ENCODE peak calls at places on chromosomes 4 and X, in eight cellular contexts. K is retina; X is activated CD4-positive, alpha-beta T cell treated with anti-CD3 and anti-CD28 coated beads for 24 hours; R is activated T-helper 1 cell treated with anti-CD3 and anti-CD28 coated beads, Interleukin-2, amount 50 U/mL, for 16 hours; Q is activated CD8-positive, alpha-beta memory T cell treated with anti-CD3 and anti-CD28 coated beads for 48 hours; N is WTC11; S is T-helper 22 cell; A is EL. E is an unnamed sample.

GRCh38 chr4:143482753-143483362 is 30.6 kb upstream of the SMARCA5 start:
- DNase-seq in A (peak), X (no peak), Q (no peak), K (no peak), N (no peak), R (no peak), S (no peak), E (peak)

GRCh38 chrX:107542500-107542899 is 85.8 kb upstream of the PRPS1 start:
- DNase-seq in A (no peak), R (no peak), Q (no peak), N (peak), S (no peak), K (peak), X (no peak), E (no peak)

GRCh38 chr4:73573794-73574528 is 46.3 kb downstream of the RASSF6 start:
- DNase-seq in K (peak), X (no peak), S (no peak), Q (no peak), N (peak), R (no peak), A (peak), E (peak)

GRCh38 chr4:54837576-54838140 is 179.9 kb downstream of the KIT start:
- DNase-seq in K (no peak), A (peak), Q (no peak), N (no peak), R (no peak), S (no peak), X (no peak), E (no peak)

GRCh38 chr4:27141530-27141929 is 280.9 kb downstream of the STIM2 start:
- DNase-seq in K (no peak), N (no peak), X (no peak), A (no peak), Q (no peak), S (no peak), R (no peak), E (no peak)

GRCh38 chr4:62225972-62226371 is 1025.8 kb downstream of the ADGRL3 start:
- DNase-seq in X (no peak), A (no peak), K (no peak), R (no peak), N (no peak), Q (no peak), S (no peak), E (no peak)

GRCh38 chrX:67614414-67614813 is 70.6 kb downstream of the AR start:
- DNase-seq in K (no peak), Q (no peak), X (no peak), R (no peak), N (no peak), S (no peak), A (peak), E (peak)

GRCh38 chr4:88283661-88284377 is 542 bp downstream of the PPM1K start:
- DNase-seq in X (peak), A (peak), S (peak), Q (peak), N (peak), K (peak), R (peak), E (no peak)

GRCh38 chrX:15946783-15947550 is 92.4 kb upstream of the AP1S2 start:
- DNase-seq in Q (no peak), S (no peak), X (no peak), K (no peak), R (no peak), N (no peak), A (peak), E (no peak)

GRCh38 chr4:184344899-184345572 is 127.4 kb upstream of the ENPP6 start:
- DNase-seq in K (no peak), A (no peak), R (no peak), X (no peak), S (no peak), N (no peak), Q (no peak), E (no peak)

GRCh38 chrX:12824944-12825343 is 33.7 kb downstream of the PRPS2 start:
- DNase-seq in Q (no peak), A (no peak), N (no peak), K (no peak), X (no peak), R (no peak), S (no peak), E (no peak)

GRCh38 chr4:48334900-48335384 is 6.4 kb upstream of the SLAIN2 start:
- DNase-seq in S (no peak), Q (no peak), A (no peak), X (no peak), K (no peak), N (no peak), R (no peak), E (no peak)

GRCh38 chr4:67234296-67234695 is 311.0 kb downstream of the CENPC start:
- DNase-seq in K (no peak), Q (no peak), S (no peak), R (no peak), X (no peak), A (peak), N (no peak), E (no peak)

GRCh38 chrX:133544105-133544504 is 128.8 kb upstream of the GPC4 start:
- DNase-seq in X (no peak), A (no peak), K (no peak), Q (no peak), S (no peak), R (no peak), N (no peak), E (no peak)

GRCh38 chr4:6128221-6128871 is 72.0 kb downstream of the JAKMIP1 start:
- DNase-seq in S (no peak), X (no peak), K (peak), N (no peak), A (no peak), R (no peak), Q (no peak), E (no peak)

GRCh38 chr4:89121711-89122387 is 10.5 kb downstream of the TIGD2 start:
- DNase-seq in K (no peak), Q (no peak), A (no peak), X (no peak), N (no peak), R (no peak), S (no peak), E (no peak)

GRCh38 chrX:132592880-132593279 is 104.0 kb upstream of the MBNL3 start:
- DNase-seq in K (peak), S (no peak), X (no peak), A (no peak), Q (no peak), N (peak), R (no peak), E (no peak)

GRCh38 chr4:160044693-160045092 is 941.8 kb downstream of the RAPGEF2 start:
- DNase-seq in Q (no peak), A (no peak), S (no peak), R (no peak), K (no peak), X (no peak), N (no peak), E (no peak)

GRCh38 chr4:10647811-10648210 is 36.8 kb downstream of the CLNK start:
- DNase-seq in N (no peak), K (no peak), A (peak), S (no peak), R (no peak), Q (no peak), X (no peak), E (no peak)

GRCh38 chrX:23503835-23504539 is 163.3 kb upstream of the PRDX4 start:
- DNase-seq in S (no peak), N (no peak), A (peak), R (no peak), X (no peak), K (no peak), Q (no peak), E (peak)

GRCh38 chr4:8461086-8461485 is 20.5 kb downstream of the TRMT44 start:
- DNase-seq in X (no peak), A (no peak), K (no peak), N (no peak), S (no peak), R (no peak), Q (no peak), E (no peak)

GRCh38 chr4:183139058-183139740 is 40.1 kb downstream of the WWC2 start:
- DNase-seq in R (no peak), X (no peak), S (no peak), A (no peak), N (no peak), Q (no peak), K (no peak), E (no peak)

GRCh38 chr4:55358668-55359067 is 12.6 kb downstream of the SRD5A3 start:
- DNase-seq in K (no peak), Q (no peak), X (no peak), A (peak), R (no peak), N (no peak), S (no peak), E (no peak)

GRCh38 chr4:152464030-152464823 is 71.7 kb downstream of the FBXW7 start:
- DNase-seq in S (no peak), A (no peak), X (no peak), R (no peak), Q (no peak), N (no peak), K (no peak), E (no peak)

GRCh38 chr4:118012142-118012541 is 22.1 kb upstream of the NDST3 start:
- DNase-seq in A (peak), X (no peak), S (no peak), Q (no peak), N (no peak), K (no peak), R (no peak), E (no peak)

GRCh38 chr4:176735300-176735699 is 57.4 kb downstream of the VEGFC start:
- DNase-seq in X (no peak), A (peak), Q (no peak), R (no peak), N (no peak), K (no peak), S (no peak), E (no peak)

GRCh38 chrX:40094041-40094899 is 3.5 kb downstream of the BCOR start:
- DNase-seq in K (peak), N (peak), Q (no peak), A (peak), S (no peak), X (no peak), R (no peak), E (no peak)

GRCh38 chrX:13742397-13743176 is 8.0 kb downstream of the OFD1 start:
- DNase-seq in R (no peak), X (peak), Q (no peak), N (no peak), A (no peak), S (peak), K (no peak), E (no peak)

GRCh38 chrX:21638311-21638710 is 19.8 kb downstream of the KLHL34 start:
- DNase-seq in X (no peak), Q (no peak), K (no peak), A (peak), S (no peak), N (no peak), R (no peak), E (no peak)

GRCh38 chr4:113882668-113883067 is 96.8 kb downstream of the ARSJ start:
- DNase-seq in A (peak), K (no peak), N (no peak), X (no peak), Q (no peak), R (no peak), S (no peak), E (no peak)

GRCh38 chr4:4671774-4672349 is 130.0 kb upstream of the STX18 start:
- DNase-seq in Q (no peak), S (no peak), X (no peak), N (no peak), R (no peak), K (no peak), A (no peak), E (no peak)

GRCh38 chr4:53653484-53654053 is 62.3 kb upstream of the LNX1 start:
- DNase-seq in A (peak), X (no peak), K (peak), S (no peak), R (no peak), N (no peak), Q (no peak), E (no peak)

GRCh38 chr4:122616910-122617596 is 3.8 kb downstream of the IL21 start:
- DNase-seq in R (no peak), X (no peak), Q (no peak), N (no peak), A (no peak), K (no peak), S (no peak), E (no peak)

GRCh38 chr4:10461091-10461849 is 4.0 kb upstream of the ZNF518B start:
- DNase-seq in K (peak), Q (peak), S (peak), X (peak), A (peak), N (peak), R (peak), E (no peak)

GRCh38 chr4:180532691-180533090 is 1710.5 kb upstream of the TENM3 start:
- DNase-seq in Q (no peak), K (no peak), R (no peak), A (no peak), X (no peak), N (peak), S (no peak), E (no peak)

GRCh38 chrX:19709812-19710518 is 177.4 kb downstream of the SH3KBP1 start:
- DNase-seq in A (peak), S (no peak), Q (no peak), R (no peak), N (no peak), K (no peak), X (no peak), E (peak)

GRCh38 chr4:17336524-17336941 is 175.4 kb downstream of the QDPR start:
- DNase-seq in A (no peak), R (peak), K (no peak), S (peak), Q (peak), N (no peak), X (peak), E (no peak)

E was measured in smooth muscle cell of the brain vasculature.